ENCODE peak calls at places on chromosomes 12 and 14, in four cellular contexts. One of them, this sample, is unnamed.

GRCh38 chr12:27940756-27941402 is 31.7 kb downstream of the PTHLH start:
- DNase-seq in neural progenitor cell: peak
- DNase-seq in kidney epithelial cell: peak
- DNase-seq in thoracic aorta: peak
- DNase-seq in this sample: peak

GRCh38 chr12:131084341-131085011 is 130.8 kb downstream of the ADGRD1 start:
- DNase-seq in neural progenitor cell: no peak
- DNase-seq in kidney epithelial cell: no peak
- DNase-seq in thoracic aorta: no peak
- DNase-seq in this sample: no peak

GRCh38 chr12:79381246-79382208 is 309.2 kb downstream of the PAWR start:
- DNase-seq in thoracic aorta: no peak
- DNase-seq in neural progenitor cell: no peak
- DNase-seq in kidney epithelial cell: no peak
- DNase-seq in this sample: no peak

GRCh38 chr12:946212-946611 is 3.3 kb downstream of the RAD52 start:
- DNase-seq in thoracic aorta: no peak
- DNase-seq in kidney epithelial cell: no peak
- DNase-seq in neural progenitor cell: no peak
- DNase-seq in this sample: no peak

GRCh38 chr14:90969493-90970166 is 90.8 kb downstream of the RPS6KA5 start:
- DNase-seq in thoracic aorta: no peak
- DNase-seq in kidney epithelial cell: no peak
- DNase-seq in neural progenitor cell: no peak
- DNase-seq in this sample: no peak

GRCh38 chr12:103705927-103706326 is 118.9 kb downstream of the STAB2 start:
- DNase-seq in kidney epithelial cell: no peak
- DNase-seq in neural progenitor cell: peak
- DNase-seq in thoracic aorta: no peak
- DNase-seq in this sample: no peak

GRCh38 chr12:93526786-93527428 is 45.6 kb upstream of the SOCS2 start:
- DNase-seq in neural progenitor cell: peak
- DNase-seq in kidney epithelial cell: peak
- DNase-seq in thoracic aorta: no peak
- DNase-seq in this sample: no peak

GRCh38 chr12:121217066-121217465 is 7.1 kb downstream of the P2RX4 start:
- DNase-seq in neural progenitor cell: no peak
- DNase-seq in thoracic aorta: no peak
- DNase-seq in kidney epithelial cell: no peak
- DNase-seq in this sample: no peak

GRCh38 chr14:64704743-64705405 is 650 bp downstream of the PLEKHG3 start:
- DNase-seq in kidney epithelial cell: no peak
- DNase-seq in thoracic aorta: no peak
- DNase-seq in neural progenitor cell: peak
- DNase-seq in this sample: no peak

GRCh38 chr14:76829650-76830421 is 3.6 kb downstream of the LRRC74A start:
- DNase-seq in neural progenitor cell: peak
- DNase-seq in kidney epithelial cell: no peak
- DNase-seq in thoracic aorta: no peak
- DNase-seq in this sample: peak

GRCh38 chr12:47938594-47938993 is 24.8 kb upstream of the TMEM106C start:
- DNase-seq in kidney epithelial cell: no peak
- DNase-seq in thoracic aorta: no peak
- DNase-seq in neural progenitor cell: no peak
- DNase-seq in this sample: no peak

GRCh38 chr14:30450620-30451019 is 108.3 kb upstream of the G2E3 start:
- DNase-seq in thoracic aorta: no peak
- DNase-seq in neural progenitor cell: no peak
- DNase-seq in kidney epithelial cell: no peak
- DNase-seq in this sample: no peak

GRCh38 chr14:72788972-72789728 is 104.8 kb downstream of the DPF3 start:
- DNase-seq in kidney epithelial cell: no peak
- DNase-seq in neural progenitor cell: no peak
- DNase-seq in thoracic aorta: no peak
- DNase-seq in this sample: no peak

GRCh38 chr12:59834659-59835474 is 239.0 kb downstream of the SLC16A7 start:
- DNase-seq in neural progenitor cell: peak
- DNase-seq in thoracic aorta: no peak
- DNase-seq in kidney epithelial cell: no peak
- DNase-seq in this sample: no peak

GRCh38 chr12:84785281-84785680 is 127.3 kb downstream of the SLC6A15 start:
- DNase-seq in neural progenitor cell: no peak
- DNase-seq in thoracic aorta: no peak
- DNase-seq in kidney epithelial cell: no peak
- DNase-seq in this sample: no peak

GRCh38 chr12:98893126-98893525 is 248.0 kb downstream of the APAF1 start:
- DNase-seq in kidney epithelial cell: no peak
- DNase-seq in neural progenitor cell: peak
- DNase-seq in thoracic aorta: no peak
- DNase-seq in this sample: no peak

GRCh38 chr12:79360269-79360668 is 330.5 kb downstream of the PAWR start:
- DNase-seq in kidney epithelial cell: no peak
- DNase-seq in thoracic aorta: no peak
- DNase-seq in neural progenitor cell: no peak
- DNase-seq in this sample: no peak

GRCh38 chr12:88310069-88310468 is 168.0 kb downstream of the TMTC3 start:
- DNase-seq in thoracic aorta: no peak
- DNase-seq in neural progenitor cell: no peak
- DNase-seq in kidney epithelial cell: no peak
- DNase-seq in this sample: no peak

GRCh38 chr12:118850244-118850825 is 131.0 kb upstream of the SRRM4 start:
- DNase-seq in kidney epithelial cell: no peak
- DNase-seq in thoracic aorta: no peak
- DNase-seq in neural progenitor cell: peak
- DNase-seq in this sample: no peak

GRCh38 chr14:57831981-57832380 is 33.9 kb downstream of the SLC35F4 start:
- DNase-seq in neural progenitor cell: peak
- DNase-seq in kidney epithelial cell: peak
- DNase-seq in thoracic aorta: no peak
- DNase-seq in this sample: no peak

GRCh38 chr14:73829526-73830431 is 21.9 kb upstream of the PTGR2 start:
- DNase-seq in neural progenitor cell: no peak
- DNase-seq in kidney epithelial cell: peak
- DNase-seq in thoracic aorta: no peak
- DNase-seq in this sample: no peak

GRCh38 chr12:91182664-91183455 is at the start of gene DCN:
- DNase-seq in thoracic aorta: no peak
- DNase-seq in kidney epithelial cell: no peak
- DNase-seq in neural progenitor cell: no peak
- DNase-seq in this sample: no peak

GRCh38 chr14:61476737-61477410 is 155.5 kb downstream of the PRKCH start:
- DNase-seq in thoracic aorta: no peak
- DNase-seq in neural progenitor cell: no peak
- DNase-seq in kidney epithelial cell: peak
- DNase-seq in this sample: no peak

GRCh38 chr14:20690848-20691640 is 2.5 kb downstream of the ANG start:
- DNase-seq in neural progenitor cell: peak
- DNase-seq in thoracic aorta: no peak
- DNase-seq in kidney epithelial cell: no peak
- DNase-seq in this sample: peak

GRCh38 chr12:122051231-122051876 is 27.2 kb upstream of the MLXIP start:
- DNase-seq in neural progenitor cell: no peak
- DNase-seq in kidney epithelial cell: no peak
- DNase-seq in thoracic aorta: no peak
- DNase-seq in this sample: no peak

GRCh38 chr14:80637726-80638619 is 303.6 kb downstream of the CEP128 start:
- DNase-seq in kidney epithelial cell: no peak
- DNase-seq in neural progenitor cell: no peak
- DNase-seq in thoracic aorta: no peak
- DNase-seq in this sample: no peak

GRCh38 chr14:61574514-61574807 is 120.9 kb upstream of the HIF1A start:
- DNase-seq in thoracic aorta: no peak
- DNase-seq in kidney epithelial cell: no peak
- DNase-seq in neural progenitor cell: peak
- DNase-seq in this sample: no peak

GRCh38 chr14:70189678-70190077 is 927 bp upstream of the SLC8A3 start:
- DNase-seq in thoracic aorta: no peak
- DNase-seq in kidney epithelial cell: no peak
- DNase-seq in neural progenitor cell: peak
- DNase-seq in this sample: no peak

GRCh38 chr14:93832665-93833064 is 44.4 kb upstream of the PRIMA1 start:
- DNase-seq in thoracic aorta: no peak
- DNase-seq in neural progenitor cell: no peak
- DNase-seq in kidney epithelial cell: no peak
- DNase-seq in this sample: no peak

GRCh38 chr12:131397493-131398181 is 313.3 kb upstream of the SFSWAP start:
- DNase-seq in thoracic aorta: no peak
- DNase-seq in neural progenitor cell: no peak
- DNase-seq in kidney epithelial cell: no peak
- DNase-seq in this sample: no peak

GRCh38 chr12:116693259-116694227 is 44.3 kb downstream of the SPRING1 start:
- DNase-seq in thoracic aorta: no peak
- DNase-seq in kidney epithelial cell: no peak
- DNase-seq in neural progenitor cell: peak
- DNase-seq in this sample: no peak

GRCh38 chr14:60212503-60213371 is 36.3 kb upstream of the PPM1A start:
- DNase-seq in thoracic aorta: no peak
- DNase-seq in kidney epithelial cell: no peak
- DNase-seq in neural progenitor cell: no peak
- DNase-seq in this sample: no peak

GRCh38 chr12:46585854-46586621 is 213.5 kb upstream of the SLC38A2 start:
- DNase-seq in neural progenitor cell: peak
- DNase-seq in kidney epithelial cell: peak
- DNase-seq in thoracic aorta: no peak
- DNase-seq in this sample: no peak

GRCh38 chr12:81079280-81080076 is 1.6 kb downstream of the ACSS3 start:
- DNase-seq in thoracic aorta: no peak
- DNase-seq in kidney epithelial cell: no peak
- DNase-seq in neural progenitor cell: no peak
- DNase-seq in this sample: no peak
- H3K4me3 ChIP-seq in thoracic aorta: peak
- H3K4me3 ChIP-seq in kidney epithelial cell: no peak
- H3K4me3 ChIP-seq in neural progenitor cell: peak
- H3K4me3 ChIP-seq in this sample: peak

GRCh38 chr14:38737657-38738056 is 365.4 kb downstream of the SEC23A start:
- DNase-seq in thoracic aorta: no peak
- DNase-seq in kidney epithelial cell: no peak
- DNase-seq in neural progenitor cell: no peak
- DNase-seq in this sample: no peak
- H3K4me3 ChIP-seq in thoracic aorta: no peak
- H3K4me3 ChIP-seq in kidney epithelial cell: no peak
- H3K4me3 ChIP-seq in neural progenitor cell: no peak
- H3K4me3 ChIP-seq in this sample: no peak

GRCh38 chr12:52050771-52051541 is at the start of gene NR4A1:
- DNase-seq in kidney epithelial cell: no peak
- DNase-seq in thoracic aorta: peak
- DNase-seq in neural progenitor cell: peak
- DNase-seq in this sample: peak

GRCh38 chr12:52049286-52049685 is 2.0 kb upstream of the NR4A1 start:
- DNase-seq in thoracic aorta: no peak
- DNase-seq in neural progenitor cell: no peak
- DNase-seq in kidney epithelial cell: no peak
- DNase-seq in this sample: no peak

GRCh38 chr12:52046859-52047258 is 4.4 kb upstream of the NR4A1 start:
- DNase-seq in neural progenitor cell: no peak
- DNase-seq in kidney epithelial cell: no peak
- DNase-seq in thoracic aorta: no peak
- DNase-seq in this sample: no peak

GRCh38 chr12:52050116-52050770 is 999 bp upstream of the NR4A1 start:
- DNase-seq in neural progenitor cell: no peak
- DNase-seq in kidney epithelial cell: no peak
- DNase-seq in thoracic aorta: no peak
- DNase-seq in this sample: no peak

DNA sequence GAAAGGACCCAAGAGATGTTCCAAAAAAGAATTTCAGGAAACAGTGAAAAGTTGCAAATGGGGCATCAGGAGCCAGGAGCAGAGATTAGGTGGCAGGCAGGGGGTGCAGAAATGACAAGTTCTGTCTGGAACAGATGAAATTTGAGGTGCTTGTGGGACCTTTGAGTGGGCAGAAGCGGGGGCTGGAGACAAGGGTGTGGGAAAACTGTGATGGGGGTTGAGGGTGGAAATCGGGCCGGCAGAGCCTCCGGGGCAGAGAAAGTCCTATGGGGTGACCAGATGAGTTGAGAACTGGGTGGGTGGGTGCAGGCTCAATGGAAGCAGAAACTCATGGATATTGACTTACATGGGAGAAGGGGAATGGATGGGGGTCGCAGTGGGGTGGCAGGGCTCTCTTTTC is 1.6 kb upstream of the NR4A1 start:
- DNase-seq in neural progenitor cell: no peak
- DNase-seq in thoracic aorta: no peak
- DNase-seq in kidney epithelial cell: no peak
- DNase-seq in this sample: no peak
- H3K4me3 ChIP-seq in neural progenitor cell: no peak
- H3K4me3 ChIP-seq in thoracic aorta: no peak
- H3K4me3 ChIP-seq in kidney epithelial cell: no peak
- H3K4me3 ChIP-seq in this sample: no peak

DNA sequence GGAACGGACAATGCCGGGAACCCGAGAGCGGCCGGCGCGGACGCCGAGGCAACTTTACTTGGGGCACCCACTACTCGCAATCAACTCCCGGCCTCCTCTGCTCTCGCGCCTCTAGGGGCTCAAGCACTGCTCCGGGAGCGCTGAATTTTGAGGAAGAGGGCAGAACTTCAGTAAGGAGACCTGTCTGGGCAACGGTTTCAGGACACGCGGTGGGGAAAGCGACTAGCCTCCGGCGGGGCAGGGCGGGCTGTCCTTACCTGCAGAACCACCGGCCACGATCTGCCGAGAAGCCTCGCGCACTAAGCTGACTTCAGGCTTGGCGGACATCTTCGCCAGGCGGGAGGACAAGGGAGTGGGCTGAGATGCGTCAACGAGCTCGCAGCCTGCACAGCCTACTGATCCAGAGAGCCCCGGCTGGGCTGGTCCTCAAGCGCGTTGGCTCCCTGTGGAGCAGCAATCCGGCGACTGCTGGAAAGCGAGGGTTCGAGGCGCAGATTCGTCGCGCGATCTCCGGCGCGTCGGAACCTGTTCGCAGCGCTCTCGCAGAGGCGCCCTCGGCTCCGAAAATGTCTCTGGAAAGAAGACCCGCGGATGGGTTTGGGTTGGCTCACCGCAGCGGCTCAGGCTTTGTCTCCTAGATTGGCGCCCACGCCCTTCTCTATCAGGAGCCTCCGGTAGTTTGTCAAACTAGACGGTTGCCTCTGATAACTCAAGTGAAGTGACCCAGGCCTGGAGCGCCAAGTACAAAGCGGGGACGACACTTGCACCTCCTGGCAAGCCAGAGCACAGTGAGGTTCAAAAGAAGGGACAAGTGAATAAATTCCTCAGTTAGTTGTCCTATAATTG is at the start of gene SLC25A21:
- DNase-seq in neural progenitor cell: peak
- DNase-seq in thoracic aorta: no peak
- DNase-seq in kidney epithelial cell: peak
- DNase-seq in this sample: peak
- H3K4me3 ChIP-seq in neural progenitor cell: peak
- H3K4me3 ChIP-seq in thoracic aorta: peak
- H3K4me3 ChIP-seq in kidney epithelial cell: peak
- H3K4me3 ChIP-seq in this sample: peak

DNA sequence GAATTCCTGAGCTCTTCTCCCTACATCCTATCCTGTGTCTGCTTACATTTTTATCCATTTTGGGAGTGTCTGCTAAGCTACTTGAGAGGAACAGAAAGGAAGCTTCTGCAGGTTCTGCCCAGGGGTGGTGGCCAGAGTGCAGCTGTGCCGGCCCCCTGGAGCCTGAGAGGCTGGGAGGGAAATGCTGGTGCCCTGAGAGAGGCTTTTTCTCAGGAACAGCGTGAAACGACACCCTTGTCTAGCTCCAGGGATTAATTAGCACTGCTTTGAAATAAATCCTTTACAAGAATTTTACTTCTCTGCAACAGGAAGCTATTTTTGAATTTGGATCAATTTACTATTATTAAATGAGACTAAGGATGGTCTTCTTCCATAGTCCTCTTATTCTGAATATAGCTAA is 165.3 kb downstream of the SLC15A5 start:
- DNase-seq in neural progenitor cell: peak
- DNase-seq in kidney epithelial cell: no peak
- DNase-seq in thoracic aorta: no peak
- DNase-seq in this sample: no peak
- H3K4me3 ChIP-seq in neural progenitor cell: peak
- H3K4me3 ChIP-seq in kidney epithelial cell: no peak
- H3K4me3 ChIP-seq in thoracic aorta: no peak
- H3K4me3 ChIP-seq in this sample: no peak

This sample was measured in tibial nerve.